ENCODE peak calls at places on chromosomes 6 and 20, in eight cellular contexts. V is Jurkat, Clone E6-1; Q is T-cell; S is SHP77; C is activated naive CD4-positive, alpha-beta T cell; B is left lung; X is CD4-positive, alpha-beta T cell; W is Ammon's horn. Y is an unnamed sample.

GRCh38 chr6:18507018-18507415 is 119.9 kb downstream of the RNF144B start:
- DNase-seq in V (no peak), Q (no peak), S (peak; percentile 35), C (no peak), B (no peak), X (no peak), W (no peak), Y (peak; percentile 8)

GRCh38 chr20:50992733-50993457 is 30.0 kb downstream of the KCNG1 start:
- DNase-seq in V (peak; percentile 68), Q (peak; percentile 24), S (peak; percentile 49), C (no peak), B (no peak), X (peak; percentile 37), W (peak; percentile 22), Y (peak; percentile 56)

GRCh38 chr6:26452631-26453030 is 5.1 kb upstream of the BTN2A1 start:
- DNase-seq in V (no peak), Q (no peak), S (no peak), C (no peak), B (no peak), X (no peak), W (no peak), Y (no peak)

GRCh38 chr6:41921712-41921998 is 356 bp downstream of the BYSL start:
- DNase-seq in V (no peak), Q (no peak), S (no peak), C (no peak), B (no peak), X (no peak), W (no peak), Y (no peak)

GRCh38 chr6:46490425-46491200 is 636 bp downstream of the RCAN2 start:
- DNase-seq in V (no peak), Q (no peak), S (peak; percentile 19), C (no peak), B (peak; percentile 40), X (no peak), W (peak; percentile 34), Y (peak; percentile 79)

GRCh38 chr20:59662856-59663512 is 58.6 kb downstream of the PHACTR3 start:
- DNase-seq in V (no peak), Q (no peak), S (no peak), C (no peak), B (no peak), X (no peak), W (no peak), Y (no peak)

GRCh38 chr6:228881-229651 is 63.2 kb upstream of the DUSP22 start:
- DNase-seq in V (no peak), Q (no peak), S (no peak), C (no peak), B (no peak), X (no peak), W (no peak), Y (no peak)

GRCh38 chr6:83273596-83273995 is 80.4 kb downstream of the RWDD2A start:
- DNase-seq in V (no peak), Q (no peak), S (no peak), C (no peak), B (no peak), X (no peak), W (no peak), Y (no peak)

GRCh38 chr6:1561355-1561754 is 48.4 kb upstream of the FOXC1 start:
- DNase-seq in V (no peak), Q (no peak), S (no peak), C (no peak), B (no peak), X (no peak), W (no peak), Y (no peak)

GRCh38 chr6:74557236-74557635 is 648.6 kb downstream of the COL12A1 start:
- DNase-seq in V (no peak), Q (no peak), S (no peak), C (no peak), B (no peak), X (no peak), W (no peak), Y (no peak)

GRCh38 chr6:139597781-139598368 is 223.4 kb upstream of the CITED2 start:
- DNase-seq in V (no peak), Q (no peak), S (no peak), C (no peak), B (peak; percentile 65), X (no peak), W (peak; percentile 59), Y (no peak)

GRCh38 chr6:167393731-167394130 is 68.8 kb downstream of the TTLL2 start:
- DNase-seq in V (no peak), Q (no peak), S (no peak), C (no peak), B (no peak), X (no peak), W (no peak), Y (no peak)

GRCh38 chr6:136225496-136225895 is 24.6 kb downstream of the MTFR2 start:
- DNase-seq in V (no peak), Q (no peak), S (no peak), C (no peak), B (no peak), X (no peak), W (no peak), Y (no peak)

GRCh38 chr6:17881085-17881883 is 106.2 kb downstream of the KIF13A start:
- DNase-seq in V (no peak), Q (no peak), S (no peak), C (no peak), B (peak; percentile 81), X (no peak), W (no peak), Y (no peak)

GRCh38 chr20:38345643-38346042 is 639 bp upstream of the LBP start:
- DNase-seq in V (no peak), Q (no peak), S (no peak), C (no peak), B (no peak), X (no peak), W (no peak), Y (no peak)

GRCh38 chr6:34529665-34530327 is 26.3 kb downstream of the SPDEF start:
- DNase-seq in V (no peak), Q (no peak), S (no peak), C (no peak), B (no peak), X (no peak), W (peak; percentile 37), Y (no peak)

GRCh38 chr20:63831696-63832686 is 927 bp upstream of the ZBTB46 start:
- DNase-seq in V (no peak), Q (no peak), S (no peak), C (no peak), B (no peak), X (no peak), W (no peak), Y (peak; percentile 80)

GRCh38 chr20:63590218-63591146 is 16.4 kb upstream of the HELZ2 start:
- DNase-seq in V (no peak), Q (no peak), S (no peak), C (no peak), B (no peak), X (no peak), W (no peak), Y (no peak)

GRCh38 chr6:147700436-147701209 is 192.1 kb downstream of the SAMD5 start:
- DNase-seq in V (no peak), Q (no peak), S (no peak), C (no peak), B (no peak), X (no peak), W (no peak), Y (no peak)

GRCh38 chr20:32067234-32067821 is 15.3 kb downstream of the HCK start:
- DNase-seq in V (no peak), Q (no peak), S (no peak), C (no peak), B (no peak), X (no peak), W (peak; percentile 41), Y (no peak)